ENCODE peak calls at places on chromosome X, in nine cellular contexts. One of them, this sample, is unnamed.

GRCh38 chrX:7074135-7074907 is 73.2 kb upstream of the STS start:
- DNase-seq in foreskin melanocyte: no peak
- DNase-seq in Right ventricle myocardium inferior: no peak
- DNase-seq in skeletal muscle cell: no peak
- DNase-seq in endodermal cell: no peak
- DNase-seq in activated T-helper 1 cell treated with anti-CD3 and anti-CD28 coated beads, Interleukin-12 subunit alpha, Interleukin-12 subunit beta, Interleukin-2, Interleukin-4 antibody, amounts not matched to agents 30 ng/mL and 10 ng/mL and 1 ng/mL, durations not matched to agents 14 hours and 24 hours and 36 hours: no peak
- DNase-seq in H7: no peak
- DNase-seq in fibroblast of mammary gland: no peak
- DNase-seq in RPMI8226: no peak
- DNase-seq in this sample: no peak

GRCh38 chrX:74232859-74233258 is 71.1 kb upstream of the ZCCHC13 start:
- DNase-seq in foreskin melanocyte: no peak
- DNase-seq in Right ventricle myocardium inferior: no peak
- DNase-seq in skeletal muscle cell: no peak
- DNase-seq in endodermal cell: no peak
- DNase-seq in activated T-helper 1 cell treated with anti-CD3 and anti-CD28 coated beads, Interleukin-12 subunit alpha, Interleukin-12 subunit beta, Interleukin-2, Interleukin-4 antibody, amounts not matched to agents 30 ng/mL and 10 ng/mL and 1 ng/mL, durations not matched to agents 14 hours and 24 hours and 36 hours: no peak
- DNase-seq in H7: no peak
- DNase-seq in fibroblast of mammary gland: peak
- DNase-seq in RPMI8226: peak
- DNase-seq in this sample: no peak

GRCh38 chrX:45756562-45756961 is 555.9 kb upstream of the DIPK2B start:
- DNase-seq in foreskin melanocyte: no peak
- DNase-seq in Right ventricle myocardium inferior: no peak
- DNase-seq in skeletal muscle cell: no peak
- DNase-seq in endodermal cell: no peak
- DNase-seq in activated T-helper 1 cell treated with anti-CD3 and anti-CD28 coated beads, Interleukin-12 subunit alpha, Interleukin-12 subunit beta, Interleukin-2, Interleukin-4 antibody, amounts not matched to agents 30 ng/mL and 10 ng/mL and 1 ng/mL, durations not matched to agents 14 hours and 24 hours and 36 hours: no peak
- DNase-seq in H7: no peak
- DNase-seq in fibroblast of mammary gland: no peak
- DNase-seq in RPMI8226: no peak
- DNase-seq in this sample: no peak

GRCh38 chrX:2823795-2824386 is 4.8 kb upstream of the GYG2 start:
- DNase-seq in foreskin melanocyte: no peak
- DNase-seq in Right ventricle myocardium inferior: no peak
- DNase-seq in skeletal muscle cell: no peak
- DNase-seq in endodermal cell: peak
- DNase-seq in activated T-helper 1 cell treated with anti-CD3 and anti-CD28 coated beads, Interleukin-12 subunit alpha, Interleukin-12 subunit beta, Interleukin-2, Interleukin-4 antibody, amounts not matched to agents 30 ng/mL and 10 ng/mL and 1 ng/mL, durations not matched to agents 14 hours and 24 hours and 36 hours: no peak
- DNase-seq in H7: no peak
- DNase-seq in fibroblast of mammary gland: no peak
- DNase-seq in RPMI8226: no peak
- DNase-seq in this sample: no peak

GRCh38 chrX:74230094-74230493 is 73.9 kb upstream of the ZCCHC13 start:
- DNase-seq in foreskin melanocyte: no peak
- DNase-seq in Right ventricle myocardium inferior: no peak
- DNase-seq in skeletal muscle cell: no peak
- DNase-seq in endodermal cell: no peak
- DNase-seq in activated T-helper 1 cell treated with anti-CD3 and anti-CD28 coated beads, Interleukin-12 subunit alpha, Interleukin-12 subunit beta, Interleukin-2, Interleukin-4 antibody, amounts not matched to agents 30 ng/mL and 10 ng/mL and 1 ng/mL, durations not matched to agents 14 hours and 24 hours and 36 hours: no peak
- DNase-seq in H7: no peak
- DNase-seq in fibroblast of mammary gland: no peak
- DNase-seq in RPMI8226: no peak
- DNase-seq in this sample: no peak

GRCh38 chrX:23503835-23504539 is 163.3 kb upstream of the PRDX4 start:
- DNase-seq in foreskin melanocyte: no peak
- DNase-seq in Right ventricle myocardium inferior: peak
- DNase-seq in skeletal muscle cell: peak
- DNase-seq in endodermal cell: peak
- DNase-seq in activated T-helper 1 cell treated with anti-CD3 and anti-CD28 coated beads, Interleukin-12 subunit alpha, Interleukin-12 subunit beta, Interleukin-2, Interleukin-4 antibody, amounts not matched to agents 30 ng/mL and 10 ng/mL and 1 ng/mL, durations not matched to agents 14 hours and 24 hours and 36 hours: no peak
- DNase-seq in H7: peak
- DNase-seq in fibroblast of mammary gland: peak
- DNase-seq in RPMI8226: no peak
- DNase-seq in this sample: no peak

GRCh38 chrX:110162867-110163266 is 155.0 kb downstream of the AMMECR1 start:
- DNase-seq in foreskin melanocyte: no peak
- DNase-seq in Right ventricle myocardium inferior: no peak
- DNase-seq in skeletal muscle cell: no peak
- DNase-seq in endodermal cell: peak
- DNase-seq in activated T-helper 1 cell treated with anti-CD3 and anti-CD28 coated beads, Interleukin-12 subunit alpha, Interleukin-12 subunit beta, Interleukin-2, Interleukin-4 antibody, amounts not matched to agents 30 ng/mL and 10 ng/mL and 1 ng/mL, durations not matched to agents 14 hours and 24 hours and 36 hours: no peak
- DNase-seq in H7: no peak
- DNase-seq in fibroblast of mammary gland: no peak
- DNase-seq in RPMI8226: no peak
- DNase-seq in this sample: no peak

GRCh38 chrX:118239471-118239870 is 106.4 kb upstream of the WDR44 start:
- DNase-seq in foreskin melanocyte: no peak
- DNase-seq in Right ventricle myocardium inferior: no peak
- DNase-seq in skeletal muscle cell: no peak
- DNase-seq in endodermal cell: no peak
- DNase-seq in activated T-helper 1 cell treated with anti-CD3 and anti-CD28 coated beads, Interleukin-12 subunit alpha, Interleukin-12 subunit beta, Interleukin-2, Interleukin-4 antibody, amounts not matched to agents 30 ng/mL and 10 ng/mL and 1 ng/mL, durations not matched to agents 14 hours and 24 hours and 36 hours: no peak
- DNase-seq in H7: no peak
- DNase-seq in fibroblast of mammary gland: peak
- DNase-seq in RPMI8226: no peak
- DNase-seq in this sample: no peak

GRCh38 chrX:109440475-109440874 is 41.4 kb downstream of the GUCY2F start:
- DNase-seq in foreskin melanocyte: no peak
- DNase-seq in Right ventricle myocardium inferior: no peak
- DNase-seq in skeletal muscle cell: no peak
- DNase-seq in endodermal cell: no peak
- DNase-seq in activated T-helper 1 cell treated with anti-CD3 and anti-CD28 coated beads, Interleukin-12 subunit alpha, Interleukin-12 subunit beta, Interleukin-2, Interleukin-4 antibody, amounts not matched to agents 30 ng/mL and 10 ng/mL and 1 ng/mL, durations not matched to agents 14 hours and 24 hours and 36 hours: no peak
- DNase-seq in H7: no peak
- DNase-seq in fibroblast of mammary gland: no peak
- DNase-seq in RPMI8226: no peak
- DNase-seq in this sample: no peak

GRCh38 chrX:15781964-15782711 is 8.1 kb upstream of the ZRSR2 start:
- DNase-seq in foreskin melanocyte: no peak
- DNase-seq in Right ventricle myocardium inferior: no peak
- DNase-seq in skeletal muscle cell: no peak
- DNase-seq in endodermal cell: no peak
- DNase-seq in activated T-helper 1 cell treated with anti-CD3 and anti-CD28 coated beads, Interleukin-12 subunit alpha, Interleukin-12 subunit beta, Interleukin-2, Interleukin-4 antibody, amounts not matched to agents 30 ng/mL and 10 ng/mL and 1 ng/mL, durations not matched to agents 14 hours and 24 hours and 36 hours: no peak
- DNase-seq in H7: no peak
- DNase-seq in fibroblast of mammary gland: no peak
- DNase-seq in RPMI8226: peak
- DNase-seq in this sample: no peak

GRCh38 chrX:47662144-47662657 is 3.2 kb upstream of the UXT start:
- DNase-seq in foreskin melanocyte: peak
- DNase-seq in Right ventricle myocardium inferior: no peak
- DNase-seq in skeletal muscle cell: peak
- DNase-seq in endodermal cell: no peak
- DNase-seq in activated T-helper 1 cell treated with anti-CD3 and anti-CD28 coated beads, Interleukin-12 subunit alpha, Interleukin-12 subunit beta, Interleukin-2, Interleukin-4 antibody, amounts not matched to agents 30 ng/mL and 10 ng/mL and 1 ng/mL, durations not matched to agents 14 hours and 24 hours and 36 hours: no peak
- DNase-seq in H7: no peak
- DNase-seq in fibroblast of mammary gland: peak
- DNase-seq in RPMI8226: no peak
- DNase-seq in this sample: no peak

GRCh38 chrX:16843208-16843909 is 26.8 kb downstream of the RBBP7 start:
- DNase-seq in foreskin melanocyte: no peak
- DNase-seq in Right ventricle myocardium inferior: no peak
- DNase-seq in skeletal muscle cell: no peak
- DNase-seq in endodermal cell: no peak
- DNase-seq in activated T-helper 1 cell treated with anti-CD3 and anti-CD28 coated beads, Interleukin-12 subunit alpha, Interleukin-12 subunit beta, Interleukin-2, Interleukin-4 antibody, amounts not matched to agents 30 ng/mL and 10 ng/mL and 1 ng/mL, durations not matched to agents 14 hours and 24 hours and 36 hours: no peak
- DNase-seq in H7: no peak
- DNase-seq in fibroblast of mammary gland: no peak
- DNase-seq in RPMI8226: no peak
- DNase-seq in this sample: no peak

GRCh38 chrX:104351173-104351769 is 96.5 kb upstream of the ESX1 start:
- DNase-seq in foreskin melanocyte: peak
- DNase-seq in Right ventricle myocardium inferior: no peak
- DNase-seq in skeletal muscle cell: peak
- DNase-seq in endodermal cell: no peak
- DNase-seq in activated T-helper 1 cell treated with anti-CD3 and anti-CD28 coated beads, Interleukin-12 subunit alpha, Interleukin-12 subunit beta, Interleukin-2, Interleukin-4 antibody, amounts not matched to agents 30 ng/mL and 10 ng/mL and 1 ng/mL, durations not matched to agents 14 hours and 24 hours and 36 hours: no peak
- DNase-seq in H7: no peak
- DNase-seq in fibroblast of mammary gland: peak
- DNase-seq in RPMI8226: no peak
- DNase-seq in this sample: no peak

GRCh38 chrX:115948018-115948923 is 222.3 kb upstream of the AGTR2 start:
- DNase-seq in foreskin melanocyte: no peak
- DNase-seq in Right ventricle myocardium inferior: no peak
- DNase-seq in skeletal muscle cell: no peak
- DNase-seq in endodermal cell: peak
- DNase-seq in activated T-helper 1 cell treated with anti-CD3 and anti-CD28 coated beads, Interleukin-12 subunit alpha, Interleukin-12 subunit beta, Interleukin-2, Interleukin-4 antibody, amounts not matched to agents 30 ng/mL and 10 ng/mL and 1 ng/mL, durations not matched to agents 14 hours and 24 hours and 36 hours: no peak
- DNase-seq in H7: peak
- DNase-seq in fibroblast of mammary gland: no peak
- DNase-seq in RPMI8226: peak
- DNase-seq in this sample: no peak

GRCh38 chrX:13180807-13181206 is 136.4 kb upstream of the FAM9C start:
- DNase-seq in foreskin melanocyte: peak
- DNase-seq in Right ventricle myocardium inferior: no peak
- DNase-seq in skeletal muscle cell: peak
- DNase-seq in endodermal cell: no peak
- DNase-seq in activated T-helper 1 cell treated with anti-CD3 and anti-CD28 coated beads, Interleukin-12 subunit alpha, Interleukin-12 subunit beta, Interleukin-2, Interleukin-4 antibody, amounts not matched to agents 30 ng/mL and 10 ng/mL and 1 ng/mL, durations not matched to agents 14 hours and 24 hours and 36 hours: no peak
- DNase-seq in H7: no peak
- DNase-seq in fibroblast of mammary gland: peak
- DNase-seq in RPMI8226: no peak
- DNase-seq in this sample: no peak

GRCh38 chrX:133497356-133497755 is 82.1 kb upstream of the GPC4 start:
- DNase-seq in foreskin melanocyte: no peak
- DNase-seq in Right ventricle myocardium inferior: no peak
- DNase-seq in skeletal muscle cell: no peak
- DNase-seq in endodermal cell: no peak
- DNase-seq in activated T-helper 1 cell treated with anti-CD3 and anti-CD28 coated beads, Interleukin-12 subunit alpha, Interleukin-12 subunit beta, Interleukin-2, Interleukin-4 antibody, amounts not matched to agents 30 ng/mL and 10 ng/mL and 1 ng/mL, durations not matched to agents 14 hours and 24 hours and 36 hours: no peak
- DNase-seq in H7: no peak
- DNase-seq in fibroblast of mammary gland: no peak
- DNase-seq in RPMI8226: no peak
- DNase-seq in this sample: no peak

GRCh38 chrX:120262781-120263719 is 12.4 kb downstream of the ZBTB33 start:
- DNase-seq in foreskin melanocyte: no peak
- DNase-seq in Right ventricle myocardium inferior: no peak
- DNase-seq in skeletal muscle cell: no peak
- DNase-seq in endodermal cell: peak
- DNase-seq in activated T-helper 1 cell treated with anti-CD3 and anti-CD28 coated beads, Interleukin-12 subunit alpha, Interleukin-12 subunit beta, Interleukin-2, Interleukin-4 antibody, amounts not matched to agents 30 ng/mL and 10 ng/mL and 1 ng/mL, durations not matched to agents 14 hours and 24 hours and 36 hours: no peak
- DNase-seq in H7: no peak
- DNase-seq in fibroblast of mammary gland: no peak
- DNase-seq in RPMI8226: peak
- DNase-seq in this sample: no peak

GRCh38 chrX:120310861-120311631 is at the start of gene TMEM255A:
- DNase-seq in foreskin melanocyte: no peak
- DNase-seq in Right ventricle myocardium inferior: peak
- DNase-seq in skeletal muscle cell: no peak
- DNase-seq in endodermal cell: peak
- DNase-seq in activated T-helper 1 cell treated with anti-CD3 and anti-CD28 coated beads, Interleukin-12 subunit alpha, Interleukin-12 subunit beta, Interleukin-2, Interleukin-4 antibody, amounts not matched to agents 30 ng/mL and 10 ng/mL and 1 ng/mL, durations not matched to agents 14 hours and 24 hours and 36 hours: no peak
- DNase-seq in H7: peak
- DNase-seq in fibroblast of mammary gland: no peak
- DNase-seq in RPMI8226: no peak
- DNase-seq in this sample: no peak

GRCh38 chrX:112536544-112536943 is 143.2 kb downstream of the LHFPL1 start:
- DNase-seq in foreskin melanocyte: peak
- DNase-seq in Right ventricle myocardium inferior: no peak
- DNase-seq in skeletal muscle cell: no peak
- DNase-seq in endodermal cell: peak
- DNase-seq in activated T-helper 1 cell treated with anti-CD3 and anti-CD28 coated beads, Interleukin-12 subunit alpha, Interleukin-12 subunit beta, Interleukin-2, Interleukin-4 antibody, amounts not matched to agents 30 ng/mL and 10 ng/mL and 1 ng/mL, durations not matched to agents 14 hours and 24 hours and 36 hours: no peak
- DNase-seq in H7: peak
- DNase-seq in fibroblast of mammary gland: no peak
- DNase-seq in RPMI8226: no peak
- DNase-seq in this sample: no peak

GRCh38 chrX:47191331-47191730 is 2.3 kb upstream of the UBA1 start:
- DNase-seq in foreskin melanocyte: no peak
- DNase-seq in Right ventricle myocardium inferior: no peak
- DNase-seq in skeletal muscle cell: no peak
- DNase-seq in endodermal cell: peak
- DNase-seq in activated T-helper 1 cell treated with anti-CD3 and anti-CD28 coated beads, Interleukin-12 subunit alpha, Interleukin-12 subunit beta, Interleukin-2, Interleukin-4 antibody, amounts not matched to agents 30 ng/mL and 10 ng/mL and 1 ng/mL, durations not matched to agents 14 hours and 24 hours and 36 hours: peak
- DNase-seq in H7: peak
- DNase-seq in fibroblast of mammary gland: peak
- DNase-seq in RPMI8226: peak
- DNase-seq in this sample: no peak